ENCODE peak calls at places on chromosomes 6 and 20, in ten cellular contexts. X is PC-9; W is CD8-positive, alpha-beta memory T cell; G is heart left ventricle; O is fibroblast of lung; V is adrenal gland; K is effector memory CD4-positive, alpha-beta T cell; F is astrocyte; D is PC-3; C is mammary epithelial cell. M is an unnamed sample.

GRCh38 chr6:12343122-12343439 is 52.9 kb downstream of the EDN1 start:
- DNase-seq in D (peak; percentile 92), X (no peak), O (no peak), F (no peak), K (no peak), C (no peak), V (no peak), G (no peak), W (no peak), M (no peak)

GRCh38 chr6:37209461-37210205 is 39.7 kb downstream of the PIM1 start:
- DNase-seq in C (no peak), V (no peak), O (no peak), G (no peak), D (no peak), X (no peak), K (peak; percentile 26), F (no peak), W (no peak), M (no peak)

GRCh38 chr6:108453601-108454157 is 107.0 kb upstream of the FOXO3 start:
- DNase-seq in W (no peak), O (peak; percentile 87), C (no peak), X (no peak), V (no peak), K (no peak), G (no peak), D (no peak), F (peak; percentile 79), M (no peak)

GRCh38 chr20:13059398-13060136 is 50.8 kb downstream of the SPTLC3 start:
- DNase-seq in V (no peak), X (no peak), F (no peak), O (no peak), D (no peak), G (no peak), W (no peak), K (no peak), C (no peak), M (no peak)

GRCh38 chr6:36863670-36864540 is 10.7 kb downstream of the PPIL1 start:
- DNase-seq in X (no peak), C (no peak), F (no peak), O (no peak), G (no peak), K (no peak), D (no peak), W (no peak), V (no peak), M (no peak)

GRCh38 chr20:62104234-62104789 is 18.0 kb upstream of the LSM14B start:
- DNase-seq in C (no peak), F (no peak), O (no peak), K (no peak), D (no peak), G (no peak), V (no peak), W (no peak), X (no peak), M (no peak)

GRCh38 chr6:108002365-108003221 is 44.6 kb upstream of the SEC63 start:
- DNase-seq in C (peak; percentile 83), X (no peak), G (no peak), D (peak; percentile 48), V (no peak), K (no peak), W (no peak), F (no peak), O (no peak), M (peak; percentile 55)

GRCh38 chr6:73285674-73286283 is 22.8 kb upstream of the KHDC1 start:
- DNase-seq in O (peak; percentile 62), X (no peak), K (no peak), W (no peak), G (no peak), V (no peak), D (peak; percentile 60), C (peak; percentile 30), F (peak; percentile 48), M (no peak)

GRCh38 chr6:137827977-137828815 is 38.9 kb upstream of the TNFAIP3 start:
- DNase-seq in G (no peak), C (peak; percentile 86), K (no peak), O (no peak), X (no peak), D (no peak), W (no peak), F (no peak), V (no peak), M (no peak)

GRCh38 chr6:19279137-19279747 is 557.9 kb upstream of the ID4 start:
- DNase-seq in K (no peak), G (no peak), F (no peak), W (no peak), V (no peak), C (no peak), O (no peak), D (no peak), X (no peak), M (no peak)

DNA sequence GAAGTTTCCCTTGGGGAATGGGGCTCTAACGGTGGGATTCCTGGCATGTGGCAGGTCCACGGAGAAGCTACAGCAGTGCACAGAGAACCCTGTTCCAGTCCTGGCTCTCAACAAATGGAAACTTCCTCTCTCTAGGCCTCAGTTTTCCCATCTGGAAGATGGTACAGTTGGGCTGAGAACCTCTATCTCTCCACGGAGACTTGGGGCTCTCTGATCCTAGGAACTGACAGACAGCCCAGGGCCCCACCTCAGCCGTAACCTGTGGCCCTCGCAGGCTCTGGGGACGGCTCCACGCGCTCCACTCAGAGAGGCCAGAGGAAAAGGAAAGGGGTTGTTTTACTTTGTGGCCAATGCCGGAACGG is 4.5 kb downstream of the NOL4L start:
- DNase-seq in V (no peak), K (no peak), W (no peak), X (no peak), C (no peak), O (no peak), D (no peak), G (no peak), F (no peak), M (no peak)
- H3K27ac ChIP-seq in V (no peak overlapping the region), K (peak overlapping the region; percentile 30), W (no peak overlapping the region), X (no peak overlapping the region), C (no peak overlapping the region), O (no peak overlapping the region), D (no peak overlapping the region), G (no peak overlapping the region), F (no peak overlapping the region), M (no peak overlapping the region)

DNA sequence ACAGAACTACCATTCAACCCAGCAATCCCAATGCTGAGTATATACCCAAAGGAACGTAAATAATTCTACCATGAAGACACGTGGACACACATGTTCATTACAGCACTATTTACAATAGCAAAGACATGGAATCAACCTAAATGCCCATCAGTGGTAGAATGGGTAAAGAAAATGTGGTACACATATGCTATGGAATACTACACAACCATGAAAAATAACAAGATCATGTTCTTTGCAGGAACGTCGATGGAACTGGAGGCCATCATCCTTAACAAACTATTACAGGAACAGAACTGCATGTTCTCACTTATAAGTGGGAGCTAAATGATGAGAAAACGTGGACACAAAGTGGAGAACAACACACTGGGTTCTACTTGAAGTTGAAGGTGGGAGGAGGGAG is 22.4 kb upstream of the ELOVL4 start:
- DNase-seq in W (no peak), K (no peak), F (no peak), D (no peak), C (no peak), V (no peak), O (no peak), G (no peak), X (no peak), M (no peak)
- H3K9me3 ChIP-seq in W (no peaks in the 10 kb centered on the region), K (no peaks in the 10 kb centered on the region), F (no peaks in the 10 kb centered on the region), D (no peaks in the 10 kb centered on the region), C (no peaks in the 10 kb centered on the region), V (no peaks in the 10 kb centered on the region), O (no peaks in the 10 kb centered on the region), G (no peaks in the 10 kb centered on the region), X (no peaks in the 10 kb centered on the region), M (no peaks in the 10 kb centered on the region)

GRCh38 chr6:170030284-170031095 is 260.4 kb downstream of the DLL1 start:
- DNase-seq in O (no peak), G (no peak), F (no peak), X (no peak), W (no peak), C (no peak), K (no peak), D (no peak), V (peak; percentile 2), M (no peak)
- H3K27ac ChIP-seq in O (no peak overlapping the region), G (no peak overlapping the region), F (no peak overlapping the region), X (no peak overlapping the region), W (no peak overlapping the region), C (no peak overlapping the region), K (no peak overlapping the region), D (no peak overlapping the region), V (no peak overlapping the region), M (no peak overlapping the region)

DNA sequence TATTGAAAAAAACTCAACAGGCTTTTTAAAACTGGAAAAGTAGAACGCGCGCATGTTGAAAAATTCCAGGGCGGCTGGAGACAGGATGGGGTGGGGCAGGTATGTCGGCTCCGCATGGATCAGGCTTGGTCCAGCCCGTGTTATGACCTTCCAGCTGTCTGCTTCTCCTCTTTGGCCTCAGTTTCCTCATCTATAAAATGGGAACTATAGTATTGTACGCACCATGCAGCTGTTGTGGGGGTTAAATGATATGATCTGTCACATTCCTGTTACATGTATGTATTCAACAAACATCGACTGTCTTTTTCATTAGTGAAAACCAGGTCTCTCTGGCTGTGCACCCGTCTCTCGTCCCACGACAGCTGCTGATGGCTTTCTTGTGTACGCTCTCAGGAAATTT is 18.8 kb downstream of the PHACTR3 start:
- DNase-seq in W (no peak), V (no peak), F (no peak), G (no peak), O (no peak), K (no peak), C (no peak), D (no peak), X (no peak), M (no peak)
- H3K9me3 ChIP-seq in W (no peaks in the 10 kb centered on the region), V (no peaks in the 10 kb centered on the region), F (peaks cover 5% of the 10 kb centered on the region), G (no peaks in the 10 kb centered on the region), O (no peaks in the 10 kb centered on the region), K (no peaks in the 10 kb centered on the region), C (no peaks in the 10 kb centered on the region), D (no peaks in the 10 kb centered on the region), X (no peaks in the 10 kb centered on the region), M (no peaks in the 10 kb centered on the region)

M was measured in right lobe of liver.